ENCODE peak calls at places on chromosomes 16 and 17, in seven cellular contexts. G, P, F, V, O, R and K are unnamed samples. For H3K4me1 and H4K20me1, the result is how much of the 10 kb centered on the place peaks cover.

GRCh38 chr16:88005148-88005547 is 53.9 kb downstream of the BANP start:
- DNase-seq in G (no peak), P (no peak), F (no peak), V (no peak), O (no peak), R (no peak), K (no peak)

GRCh38 chr17:18986541-18987229 is 17.9 kb downstream of the FAM83G start:
- DNase-seq in G (no peak), P (no peak), F (no peak), V (no peak), O (no peak), R (no peak), K (no peak)

GRCh38 chr16:1261131-1261917 is 5.5 kb downstream of the TPSD1 start:
- DNase-seq in G (peak), P (no peak), F (no peak), V (no peak), O (no peak), R (no peak), K (no peak)

GRCh38 chr17:82019905-82020873 is 2.5 kb downstream of the CENPX start:
- DNase-seq in G (no peak), P (peak), F (peak), V (peak), O (peak), R (no peak), K (peak)

GRCh38 chr16:14682121-14682520 is 12.0 kb downstream of the PLA2G10 start:
- DNase-seq in G (no peak), P (no peak), F (no peak), V (no peak), O (no peak), R (no peak), K (no peak)

GRCh38 chr17:14712471-14713075 is 411.7 kb downstream of the HS3ST3B1 start:
- DNase-seq in G (peak), P (no peak), F (no peak), V (no peak), O (peak), R (no peak), K (no peak)

GRCh38 chr16:84228321-84228838 is 11.4 kb downstream of the KCNG4 start:
- DNase-seq in G (peak), P (peak), F (peak), V (peak), O (peak), R (no peak), K (peak)

GRCh38 chr17:78438271-78438691 is 59.8 kb downstream of the PGS1 start:
- DNase-seq in G (no peak), P (no peak), F (no peak), V (no peak), O (no peak), R (no peak), K (no peak)

GRCh38 chr16:78444-79145 is 570 bp downstream of the MPG start:
- DNase-seq in G (no peak), P (no peak), F (peak), V (no peak), O (peak), R (no peak), K (peak)

GRCh38 chr17:78034429-78035091 is 76.1 kb downstream of the TNRC6C start:
- DNase-seq in G (peak), P (no peak), F (peak), V (peak), O (no peak), R (no peak), K (no peak)

GRCh38 chr16:49457196-49457595 is 83.6 kb downstream of the C16orf78 start:
- DNase-seq in G (no peak), P (no peak), F (no peak), V (no peak), O (no peak), R (no peak), K (no peak)

GRCh38 chr17:3843935-3844516 is 2.0 kb downstream of the NCBP3 start:
- DNase-seq in G (peak), P (peak), F (no peak), V (peak), O (peak), R (no peak), K (peak)

GRCh38 chr16:89315791-89316581 is 98.5 kb downstream of the ZNF778 start:
- DNase-seq in G (peak), P (peak), F (peak), V (no peak), O (peak), R (peak), K (peak)

GRCh38 chr17:41331606-41332005 is 16.1 kb upstream of the KRTAP17-1 start:
- DNase-seq in G (no peak), P (no peak), F (no peak), V (no peak), O (no peak), R (no peak), K (no peak)

GRCh38 chr16:81214745-81215166 is 23.7 kb upstream of the BCO1 start:
- DNase-seq in G (no peak), P (peak), F (peak), V (peak), O (peak), R (no peak), K (no peak)

GRCh38 chr16:31113420-31114124 is 3.9 kb upstream of the KAT8 start:
- DNase-seq in G (no peak), P (no peak), F (no peak), V (no peak), O (no peak), R (no peak), K (peak)

GRCh38 chr17:6712058-6712853 is 913 bp downstream of the SLC13A5 start:
- DNase-seq in G (peak), P (no peak), F (no peak), V (no peak), O (no peak), R (peak), K (peak)

GRCh38 chr17:35368086-35368824 is 5.2 kb downstream of the SLFN11 start:
- DNase-seq in G (no peak), P (no peak), F (peak), V (no peak), O (peak), R (no peak), K (no peak)

GRCh38 chr16:88973415-88974050 is 3.5 kb downstream of the CBFA2T3 start:
- DNase-seq in G (no peak), P (no peak), F (no peak), V (no peak), O (no peak), R (no peak), K (no peak)

GRCh38 chr17:17416400-17417360 is 60.1 kb upstream of the MED9 start:
- DNase-seq in G (peak), P (peak), F (peak), V (no peak), O (peak), R (no peak), K (no peak)

GRCh38 chr17:45852535-45853297 is 8.0 kb downstream of the SPPL2C start:
- DNase-seq in G (peak), P (peak), F (peak), V (peak), O (peak), R (no peak), K (peak)

GRCh38 chr17:43721537-43722268 is 36.9 kb downstream of the SOST start:
- DNase-seq in G (no peak), P (peak), F (peak), V (no peak), O (peak), R (no peak), K (no peak)

GRCh38 chr17:76887809-76888208 is 19.6 kb downstream of the MGAT5B start:
- DNase-seq in G (no peak), P (peak), F (no peak), V (no peak), O (no peak), R (no peak), K (peak)

GRCh38 chr16:89106533-89107208 is 13.0 kb downstream of the ACSF3 start:
- DNase-seq in G (no peak), P (no peak), F (no peak), V (no peak), O (no peak), R (no peak), K (peak)

GRCh38 chr16:17343028-17343427 is 127.7 kb downstream of the XYLT1 start:
- DNase-seq in G (no peak), P (no peak), F (no peak), V (no peak), O (no peak), R (no peak), K (no peak)

GRCh38 chr17:69470702-69471101 is 56.2 kb downstream of the MAP2K6 start:
- DNase-seq in G (no peak), P (no peak), F (no peak), V (no peak), O (no peak), R (no peak), K (no peak)

GRCh38 chr16:83878838-83879237 is 20.1 kb upstream of the MLYCD start:
- DNase-seq in G (peak), P (no peak), F (peak), V (peak), O (peak), R (no peak), K (peak)

GRCh38 chr17:75832164-75832651 is 12.0 kb downstream of the UNC13D start:
- DNase-seq in G (peak), P (no peak), F (peak), V (no peak), O (peak), R (no peak), K (peak)

GRCh38 chr17:50828508-50829170 is 6.7 kb upstream of the WFIKKN2 start:
- DNase-seq in G (no peak), P (no peak), F (no peak), V (no peak), O (no peak), R (no peak), K (peak)

GRCh38 chr17:66952681-66953638 is 11.5 kb upstream of the CACNG4 start:
- DNase-seq in G (no peak), P (no peak), F (no peak), V (no peak), O (no peak), R (no peak), K (no peak)

GRCh38 chr16:81431554-81432353 is 12.9 kb upstream of the CMIP start:
- DNase-seq in G (no peak), P (no peak), F (peak), V (no peak), O (peak), R (no peak), K (peak)

GRCh38 chr17:50523208-50523607 is 9.3 kb upstream of the EPN3 start:
- DNase-seq in G (peak), P (no peak), F (no peak), V (no peak), O (no peak), R (peak), K (peak)

GRCh38 chr17:46962374-46962790 is 16.7 kb downstream of the RPRML start:
- DNase-seq in G (no peak), P (no peak), F (peak), V (no peak), O (peak), R (no peak), K (no peak)

DNA sequence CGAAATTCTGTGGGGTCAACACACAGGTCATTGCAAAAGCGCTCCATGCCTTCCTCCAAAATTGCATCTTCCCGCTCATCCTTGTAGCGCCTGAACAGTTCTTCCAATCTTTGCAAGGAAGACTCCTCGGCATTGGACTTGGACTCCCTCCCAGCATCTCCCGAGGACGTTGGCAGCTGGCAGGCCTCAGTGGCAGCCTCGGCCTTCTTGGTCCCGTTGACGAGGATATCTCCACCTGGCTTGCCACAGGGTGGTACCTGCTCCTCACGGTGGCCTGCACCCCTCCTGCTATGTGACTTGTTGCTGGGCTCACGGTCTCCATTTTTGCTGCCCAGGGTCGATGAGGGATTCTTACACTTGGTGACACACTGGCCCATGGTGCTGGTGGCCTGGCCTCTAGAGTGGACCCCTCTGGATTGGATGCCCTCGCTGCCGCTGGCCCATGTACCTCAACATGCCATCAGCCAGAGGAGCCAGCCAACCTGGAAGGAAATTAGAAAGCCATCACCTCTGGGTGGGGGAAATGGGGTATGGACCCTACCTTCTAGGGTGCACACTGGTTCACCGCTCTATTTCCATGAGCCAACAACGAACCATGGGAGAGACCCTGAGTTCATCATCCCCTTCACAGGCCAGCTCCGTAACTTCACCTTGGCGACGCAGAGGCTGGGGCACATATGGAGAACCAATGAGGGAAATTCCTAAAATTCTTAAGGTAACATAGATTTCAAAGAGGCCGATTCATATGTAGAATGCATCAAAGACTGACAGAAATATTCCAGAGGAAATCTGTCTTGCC is 37.8 kb downstream of the DCUN1D3 start:
- DNase-seq in G (no peak), P (no peak), F (no peak), V (no peak), O (no peak), R (no peak), K (no peak)
- H3K4me1 ChIP-seq in G (under half), P (under half), F (under half), V (under half), O (under half), R (under half), K (under half)

DNA sequence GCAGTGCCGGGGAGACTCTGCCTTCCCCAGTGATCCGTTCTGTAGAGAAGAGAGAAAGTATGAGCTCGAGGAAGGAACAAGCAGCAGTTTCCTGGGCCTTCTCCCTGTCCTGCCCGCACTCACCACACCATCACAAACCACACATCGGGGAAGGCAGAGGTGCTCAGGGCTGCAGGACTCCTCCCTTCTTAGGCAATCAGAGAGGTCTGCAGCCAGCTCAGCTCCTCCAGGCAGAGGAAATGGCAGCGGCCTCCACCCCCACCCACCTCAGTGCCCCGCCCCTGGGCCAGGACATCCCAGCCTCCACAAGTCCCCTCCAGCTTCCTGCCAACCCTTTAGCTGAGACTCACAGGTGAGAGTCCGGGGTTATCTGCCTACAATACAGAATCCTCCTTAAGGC is 2.0 kb downstream of the ZNF319 start:
- DNase-seq in G (peak), P (no peak), F (no peak), V (no peak), O (peak), R (peak), K (peak)
- H4K20me1 ChIP-seq in G (under half), P (under half), F (under half), V (under half), O (under half), R (under half), K (under half)

DNA sequence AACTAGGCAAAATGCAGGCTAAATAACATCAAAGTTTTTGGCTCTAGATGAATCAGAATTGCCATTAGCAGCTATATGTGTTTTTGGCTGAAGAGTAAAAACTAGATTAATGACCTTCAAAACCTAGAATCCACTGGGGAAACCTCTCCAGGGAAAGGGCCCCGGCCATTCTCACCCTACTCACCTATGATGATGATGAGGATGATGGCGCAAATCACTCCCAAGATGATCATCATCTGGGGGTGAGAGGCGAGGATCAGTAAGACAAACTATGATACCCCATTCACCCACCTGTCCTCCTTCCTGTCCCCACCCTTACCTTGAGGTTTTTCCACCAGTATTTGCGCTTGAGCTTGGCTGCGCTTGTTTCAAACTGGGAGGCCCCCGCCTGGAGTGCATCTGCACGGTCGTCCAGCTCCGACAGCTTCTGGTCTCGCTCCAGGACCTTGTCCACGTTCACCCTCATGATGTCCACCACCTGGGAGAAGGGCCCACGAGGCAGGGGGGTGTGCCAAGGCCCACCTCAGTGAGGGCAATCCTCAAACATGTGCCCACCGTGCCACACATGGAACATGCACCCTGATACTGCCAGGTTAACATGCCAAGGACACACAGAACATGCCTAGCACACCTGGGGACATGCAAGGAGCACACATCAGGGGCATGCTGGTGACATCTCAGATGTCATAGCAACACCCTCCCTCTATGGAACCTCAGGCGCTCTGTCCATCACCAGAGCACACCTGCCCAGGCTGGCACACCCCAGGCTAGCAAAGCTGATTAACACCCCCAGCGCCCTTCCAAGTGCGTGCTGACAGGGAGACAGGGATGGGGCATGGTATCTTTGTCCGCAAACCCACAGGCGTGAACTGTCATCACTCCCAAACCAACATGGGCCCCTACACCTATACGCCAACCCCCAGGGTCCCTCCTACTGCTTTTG is 1.2 kb downstream of the VAMP2 start:
- DNase-seq in G (no peak), P (no peak), F (no peak), V (no peak), O (no peak), R (no peak), K (peak)
- H3K4me1 ChIP-seq in G (under half), P (half or more), F (under half), V (under half), O (under half), R (under half), K (under half)

DNA sequence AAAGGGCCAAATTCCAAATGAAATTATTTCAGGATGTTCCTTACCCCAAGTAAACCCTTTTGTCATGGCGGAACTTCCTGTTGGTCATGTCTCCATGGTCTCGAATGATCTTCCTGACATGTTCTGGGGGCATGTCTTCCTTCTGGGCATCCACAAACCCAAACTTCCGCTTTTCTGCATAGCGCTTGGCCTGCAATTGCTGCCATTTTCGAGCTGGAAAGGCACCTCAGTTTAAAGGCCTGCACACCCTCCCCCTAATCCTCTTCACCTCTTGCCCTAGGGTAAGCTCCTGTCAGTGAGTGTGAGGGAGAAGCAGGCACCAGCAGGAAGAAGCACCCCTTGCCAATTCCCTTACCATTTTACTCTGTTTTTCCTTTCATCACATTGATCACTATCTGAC is 1.2 kb downstream of the PRPF8 start:
- DNase-seq in G (no peak), P (no peak), F (no peak), V (no peak), O (no peak), R (no peak), K (peak)
- H4K20me1 ChIP-seq in G (under half), P (under half), F (under half), V (under half), O (under half), R (under half), K (under half)

GRCh38 chr17:28748852-28749515 is 5.2 kb downstream of the TRAF4 start:
- DNase-seq in G (no peak), P (no peak), F (no peak), V (no peak), O (no peak), R (no peak), K (no peak)
- H3K4me1 ChIP-seq in G (under half), P (under half), F (under half), V (under half), O (under half), R (under half), K (under half)